ENCODE peak calls at places on chromosomes 7 and 10, in seven cellular contexts. Z, L, J, M, C, X and Q are unnamed samples.

GRCh38 chr7:50305697-50306300 is 1.3 kb downstream of the IKZF1 start:
- DNase-seq in Z (no peak), L (no peak), J (no peak), M (no peak), C (no peak), X (no peak), Q (no peak)

GRCh38 chr7:108347616-108348015 is 108.6 kb downstream of the NRCAM start:
- DNase-seq in Z (no peak), L (peak), J (no peak), M (peak), C (no peak), X (no peak), Q (no peak)

GRCh38 chr10:30793093-30793492 is 163.5 kb upstream of the LYZL2 start:
- DNase-seq in Z (no peak), L (no peak), J (no peak), M (no peak), C (no peak), X (no peak), Q (no peak)

GRCh38 chr7:55130079-55130476 is 111.3 kb downstream of the EGFR start:
- DNase-seq in Z (no peak), L (no peak), J (no peak), M (no peak), C (no peak), X (no peak), Q (no peak)

GRCh38 chr7:143214789-143215679 is 6.8 kb upstream of the TAS2R40 start:
- DNase-seq in Z (no peak), L (peak), J (no peak), M (peak), C (peak), X (peak), Q (peak)

GRCh38 chr7:135717686-135718085 is 10.3 kb downstream of the SLC13A4 start:
- DNase-seq in Z (no peak), L (no peak), J (no peak), M (no peak), C (no peak), X (no peak), Q (no peak)

GRCh38 chr7:34058791-34059550 is 153.6 kb downstream of the BMPER start:
- DNase-seq in Z (no peak), L (no peak), J (no peak), M (peak), C (no peak), X (no peak), Q (peak)

GRCh38 chr7:27329917-27330316 is 87.3 kb downstream of the EVX1 start:
- DNase-seq in Z (no peak), L (no peak), J (no peak), M (no peak), C (no peak), X (no peak), Q (no peak)

GRCh38 chr7:32479574-32480200 is 10.5 kb downstream of the LSM5 start:
- DNase-seq in Z (no peak), L (peak), J (no peak), M (no peak), C (peak), X (peak), Q (no peak)

GRCh38 chr7:32474008-32474407 is 16.2 kb downstream of the LSM5 start:
- DNase-seq in Z (no peak), L (no peak), J (no peak), M (no peak), C (no peak), X (no peak), Q (no peak)

GRCh38 chr7:32481176-32481575 is 9.0 kb downstream of the LSM5 start:
- DNase-seq in Z (no peak), L (no peak), J (no peak), M (no peak), C (no peak), X (no peak), Q (no peak)

GRCh38 chr7:32476816-32477648 is 13.1 kb downstream of the LSM5 start:
- DNase-seq in Z (no peak), L (no peak), J (no peak), M (no peak), C (no peak), X (no peak), Q (no peak)

DNA sequence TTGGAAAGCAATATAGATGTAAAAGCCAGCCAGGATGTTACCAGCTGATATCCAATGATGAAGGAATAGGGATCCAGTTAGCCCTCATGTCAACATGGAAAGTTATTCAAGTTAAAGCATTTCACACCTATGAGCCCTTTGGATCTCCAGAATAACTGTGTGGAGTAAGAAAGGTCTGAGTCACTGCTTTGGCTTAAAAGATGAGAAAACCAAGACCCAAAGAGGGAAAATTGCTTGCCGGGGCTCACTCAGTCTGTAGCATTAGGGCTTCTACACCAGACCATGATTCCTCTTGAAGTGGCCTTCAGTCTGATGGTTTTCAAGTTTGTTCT is 12.6 kb downstream of the LSM5 start:
- DNase-seq in Z (no peak), L (no peak), J (no peak), M (no peak), C (no peak), X (no peak), Q (no peak)
- TF ChIP-seq CTCF in Z (no peak), L (no peak), J (no peak), M (no peak), C (no peak), X (no peak), Q (no peak)

DNA sequence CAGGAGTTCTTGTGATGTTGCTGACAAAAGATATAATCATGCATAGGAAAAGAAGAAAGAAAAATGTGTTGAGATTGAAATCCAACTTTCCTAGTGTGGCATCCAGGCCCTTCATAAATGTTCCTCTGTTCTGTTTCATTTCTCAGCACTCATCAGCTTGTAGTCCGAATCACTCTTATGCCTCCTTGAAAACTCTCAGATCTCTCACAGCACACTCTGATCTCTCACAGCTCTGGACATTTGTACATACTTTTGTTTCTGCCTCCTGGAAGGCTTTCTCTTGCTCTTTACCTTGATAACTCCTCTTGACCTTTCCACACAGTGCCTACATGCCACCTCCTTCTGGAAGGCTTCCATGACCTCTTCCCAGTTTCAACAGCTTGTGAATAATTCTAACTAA is 409.0 kb upstream of the LRRN3 start:
- DNase-seq in Z (no peak), L (no peak), J (no peak), M (no peak), C (no peak), X (no peak), Q (no peak)
- TF ChIP-seq CTCF in Z (no peak), L (no peak), J (no peak), M (no peak), C (no peak), X (no peak), Q (no peak)

GRCh38 chr10:44967596-44967995 is 8.0 kb downstream of the RASSF4 start:
- DNase-seq in Z (peak), L (no peak), J (peak), M (no peak), C (no peak), X (no peak), Q (no peak)

GRCh38 chr10:44968101-44968886 is 8.7 kb downstream of the RASSF4 start:
- DNase-seq in Z (peak), L (no peak), J (peak), M (no peak), C (no peak), X (no peak), Q (no peak)

GRCh38 chr10:44965651-44966097 is 6.1 kb downstream of the RASSF4 start:
- DNase-seq in Z (peak), L (peak), J (peak), M (no peak), C (no peak), X (no peak), Q (no peak)

GRCh38 chr10:44966129-44966815 is 6.7 kb downstream of the RASSF4 start:
- DNase-seq in Z (peak), L (peak), J (peak), M (no peak), C (no peak), X (no peak), Q (no peak)

GRCh38 chr10:44966816-44967509 is 7.4 kb downstream of the RASSF4 start:
- DNase-seq in Z (peak), L (no peak), J (peak), M (no peak), C (no peak), X (no peak), Q (no peak)
- TF ChIP-seq CTCF in Z (peak), L (no peak), J (no peak), M (no peak), C (peak), X (peak), Q (peak)

GRCh38 chr10:106355450-106355849 is 809.1 kb downstream of the SORCS1 start:
- DNase-seq in Z (no peak), L (peak), J (no peak), M (peak), C (no peak), X (no peak), Q (no peak)
- TF ChIP-seq CTCF in Z (no peak), L (peak), J (no peak), M (peak), C (peak), X (peak), Q (no peak)

GRCh38 chr7:23183279-23184012 is 1.6 kb downstream of the NUP42 start:
- DNase-seq in Z (no peak), L (no peak), J (no peak), M (no peak), C (no peak), X (no peak), Q (no peak)

GRCh38 chr7:23184291-23184690 is 2.4 kb downstream of the NUP42 start:
- DNase-seq in Z (no peak), L (no peak), J (no peak), M (no peak), C (no peak), X (no peak), Q (no peak)

GRCh38 chr7:23181684-23182553 is at the start of gene NUP42:
- DNase-seq in Z (peak), L (peak), J (peak), M (peak), C (peak), X (peak), Q (peak)

GRCh38 chr7:23185980-23186379 is 4.1 kb downstream of the NUP42 start:
- DNase-seq in Z (no peak), L (no peak), J (no peak), M (no peak), C (no peak), X (no peak), Q (no peak)

DNA sequence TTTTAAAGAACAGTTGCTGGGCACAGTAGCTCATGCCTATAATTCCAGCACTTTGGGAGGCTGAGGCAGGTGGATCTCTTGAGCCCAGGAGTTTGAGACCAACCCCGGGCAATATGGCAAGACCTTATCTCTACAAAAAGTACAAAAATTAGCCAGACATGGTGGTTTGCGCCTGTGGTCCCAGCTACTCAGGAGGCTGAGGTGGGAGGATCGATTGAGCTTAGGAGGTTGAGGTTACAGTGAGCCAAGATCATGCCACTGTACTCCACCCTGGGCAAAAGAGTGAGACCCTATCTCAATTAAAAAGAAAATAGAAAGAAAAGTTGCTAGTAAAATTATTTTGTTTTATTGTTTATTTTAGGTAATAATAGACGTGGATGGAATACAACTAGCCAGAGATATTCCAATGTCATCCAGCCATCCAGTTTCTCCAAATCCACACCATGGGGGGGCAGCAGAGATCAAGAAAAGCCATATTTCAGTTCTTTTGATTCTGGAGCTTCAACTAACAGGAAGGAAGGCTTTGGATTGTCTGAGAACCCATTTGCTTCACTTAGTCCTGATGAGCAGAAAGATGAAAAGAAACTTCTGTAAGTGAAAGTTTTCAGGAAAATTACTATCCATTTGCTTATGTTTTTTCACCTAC is 3.0 kb downstream of the NUP42 start:
- DNase-seq in Z (no peak), L (no peak), J (no peak), M (no peak), C (no peak), X (peak), Q (peak)
- TF ChIP-seq CTCF in Z (peak), L (peak), J (peak), M (no peak), C (peak), X (peak), Q (peak)